ENCODE peak calls at places on chromosomes 6 and 20, in ten cellular contexts. One of them, this sample, is unnamed.

GRCh38 chr20:58016779-58017178 is 211.7 kb downstream of the ANKRD60 start:
- DNase-seq in iPS DF 19.7: no peak
- DNase-seq in ovary: no peak
- DNase-seq in body of pancreas: no peak
- DNase-seq in stimulated activated CD8-positive, alpha-beta memory T cell treated with anti-CD3 and anti-CD28 coated beads, Interleukin-15, amount 100 ng/mL, for 4 hours: no peak
- DNase-seq in A172: no peak
- DNase-seq in cardiac fibroblast: no peak
- DNase-seq in AG08395: no peak
- DNase-seq in lung: no peak
- DNase-seq in astrocyte: no peak
- DNase-seq in this sample: no peak

GRCh38 chr20:841568-842546 is 8.3 kb downstream of the FAM110A start:
- DNase-seq in iPS DF 19.7: no peak
- DNase-seq in ovary: no peak
- DNase-seq in body of pancreas: peak
- DNase-seq in stimulated activated CD8-positive, alpha-beta memory T cell treated with anti-CD3 and anti-CD28 coated beads, Interleukin-15, amount 100 ng/mL, for 4 hours: no peak
- DNase-seq in A172: no peak
- DNase-seq in cardiac fibroblast: no peak
- DNase-seq in AG08395: no peak
- DNase-seq in lung: peak
- DNase-seq in astrocyte: no peak
- DNase-seq in this sample: peak

GRCh38 chr20:7003598-7003997 is 236.1 kb downstream of the BMP2 start:
- DNase-seq in iPS DF 19.7: no peak
- DNase-seq in ovary: no peak
- DNase-seq in body of pancreas: no peak
- DNase-seq in stimulated activated CD8-positive, alpha-beta memory T cell treated with anti-CD3 and anti-CD28 coated beads, Interleukin-15, amount 100 ng/mL, for 4 hours: no peak
- DNase-seq in A172: no peak
- DNase-seq in cardiac fibroblast: no peak
- DNase-seq in AG08395: no peak
- DNase-seq in lung: no peak
- DNase-seq in astrocyte: peak
- DNase-seq in this sample: no peak

GRCh38 chr6:170417881-170418280 is 111.3 kb downstream of the FAM120B start:
- DNase-seq in iPS DF 19.7: no peak
- DNase-seq in ovary: no peak
- DNase-seq in body of pancreas: no peak
- DNase-seq in stimulated activated CD8-positive, alpha-beta memory T cell treated with anti-CD3 and anti-CD28 coated beads, Interleukin-15, amount 100 ng/mL, for 4 hours: no peak
- DNase-seq in A172: no peak
- DNase-seq in cardiac fibroblast: no peak
- DNase-seq in AG08395: no peak
- DNase-seq in lung: no peak
- DNase-seq in astrocyte: no peak
- DNase-seq in this sample: no peak

GRCh38 chr6:106974999-106975698 is 620 bp upstream of the CD24 start:
- DNase-seq in iPS DF 19.7: no peak
- DNase-seq in ovary: no peak
- DNase-seq in body of pancreas: peak
- DNase-seq in stimulated activated CD8-positive, alpha-beta memory T cell treated with anti-CD3 and anti-CD28 coated beads, Interleukin-15, amount 100 ng/mL, for 4 hours: no peak
- DNase-seq in A172: no peak
- DNase-seq in cardiac fibroblast: no peak
- DNase-seq in AG08395: no peak
- DNase-seq in lung: peak
- DNase-seq in astrocyte: peak
- DNase-seq in this sample: peak

GRCh38 chr6:168368063-168368835 is 48.7 kb upstream of the DACT2 start:
- DNase-seq in iPS DF 19.7: no peak
- DNase-seq in ovary: no peak
- DNase-seq in body of pancreas: no peak
- DNase-seq in stimulated activated CD8-positive, alpha-beta memory T cell treated with anti-CD3 and anti-CD28 coated beads, Interleukin-15, amount 100 ng/mL, for 4 hours: no peak
- DNase-seq in A172: no peak
- DNase-seq in cardiac fibroblast: peak
- DNase-seq in AG08395: peak
- DNase-seq in lung: no peak
- DNase-seq in astrocyte: no peak
- DNase-seq in this sample: no peak

GRCh38 chr6:44856495-44856878 is 469.0 kb downstream of the CDC5L start:
- DNase-seq in iPS DF 19.7: no peak
- DNase-seq in ovary: no peak
- DNase-seq in body of pancreas: no peak
- DNase-seq in stimulated activated CD8-positive, alpha-beta memory T cell treated with anti-CD3 and anti-CD28 coated beads, Interleukin-15, amount 100 ng/mL, for 4 hours: no peak
- DNase-seq in A172: no peak
- DNase-seq in cardiac fibroblast: peak
- DNase-seq in AG08395: peak
- DNase-seq in lung: no peak
- DNase-seq in astrocyte: no peak
- DNase-seq in this sample: no peak

GRCh38 chr20:44717986-44718385 is 2.8 kb downstream of the CCN5 start:
- DNase-seq in iPS DF 19.7: no peak
- DNase-seq in ovary: no peak
- DNase-seq in body of pancreas: no peak
- DNase-seq in stimulated activated CD8-positive, alpha-beta memory T cell treated with anti-CD3 and anti-CD28 coated beads, Interleukin-15, amount 100 ng/mL, for 4 hours: no peak
- DNase-seq in A172: no peak
- DNase-seq in cardiac fibroblast: no peak
- DNase-seq in AG08395: no peak
- DNase-seq in lung: no peak
- DNase-seq in astrocyte: no peak
- DNase-seq in this sample: no peak

GRCh38 chr6:85460951-85461805 is 11.3 kb downstream of the NT5E start:
- DNase-seq in iPS DF 19.7: no peak
- DNase-seq in ovary: peak
- DNase-seq in body of pancreas: no peak
- DNase-seq in stimulated activated CD8-positive, alpha-beta memory T cell treated with anti-CD3 and anti-CD28 coated beads, Interleukin-15, amount 100 ng/mL, for 4 hours: peak
- DNase-seq in A172: peak
- DNase-seq in cardiac fibroblast: peak
- DNase-seq in AG08395: no peak
- DNase-seq in lung: no peak
- DNase-seq in astrocyte: peak
- DNase-seq in this sample: no peak

GRCh38 chr20:37590938-37591490 is 63.3 kb upstream of the BLCAP start:
- DNase-seq in iPS DF 19.7: no peak
- DNase-seq in ovary: no peak
- DNase-seq in body of pancreas: no peak
- DNase-seq in stimulated activated CD8-positive, alpha-beta memory T cell treated with anti-CD3 and anti-CD28 coated beads, Interleukin-15, amount 100 ng/mL, for 4 hours: no peak
- DNase-seq in A172: no peak
- DNase-seq in cardiac fibroblast: no peak
- DNase-seq in AG08395: no peak
- DNase-seq in lung: no peak
- DNase-seq in astrocyte: no peak
- DNase-seq in this sample: no peak

GRCh38 chr6:143078468-143079324 is 18.0 kb downstream of the AIG1 start:
- DNase-seq in iPS DF 19.7: no peak
- DNase-seq in ovary: no peak
- DNase-seq in body of pancreas: no peak
- DNase-seq in stimulated activated CD8-positive, alpha-beta memory T cell treated with anti-CD3 and anti-CD28 coated beads, Interleukin-15, amount 100 ng/mL, for 4 hours: no peak
- DNase-seq in A172: no peak
- DNase-seq in cardiac fibroblast: no peak
- DNase-seq in AG08395: no peak
- DNase-seq in lung: no peak
- DNase-seq in astrocyte: no peak
- DNase-seq in this sample: no peak

GRCh38 chr20:63043348-63044203 is 36.8 kb upstream of the BHLHE23 start:
- DNase-seq in iPS DF 19.7: no peak
- DNase-seq in ovary: no peak
- DNase-seq in body of pancreas: no peak
- DNase-seq in stimulated activated CD8-positive, alpha-beta memory T cell treated with anti-CD3 and anti-CD28 coated beads, Interleukin-15, amount 100 ng/mL, for 4 hours: no peak
- DNase-seq in A172: no peak
- DNase-seq in cardiac fibroblast: no peak
- DNase-seq in AG08395: no peak
- DNase-seq in lung: no peak
- DNase-seq in astrocyte: no peak
- DNase-seq in this sample: no peak

GRCh38 chr6:48560408-48560807 is 449.4 kb upstream of the PTCHD4 start:
- DNase-seq in iPS DF 19.7: no peak
- DNase-seq in ovary: no peak
- DNase-seq in body of pancreas: no peak
- DNase-seq in stimulated activated CD8-positive, alpha-beta memory T cell treated with anti-CD3 and anti-CD28 coated beads, Interleukin-15, amount 100 ng/mL, for 4 hours: no peak
- DNase-seq in A172: peak
- DNase-seq in cardiac fibroblast: peak
- DNase-seq in AG08395: no peak
- DNase-seq in lung: no peak
- DNase-seq in astrocyte: peak
- DNase-seq in this sample: no peak

GRCh38 chr6:155121699-155122098 is 126.6 kb downstream of the TIAM2 start:
- DNase-seq in iPS DF 19.7: no peak
- DNase-seq in ovary: no peak
- DNase-seq in body of pancreas: no peak
- DNase-seq in stimulated activated CD8-positive, alpha-beta memory T cell treated with anti-CD3 and anti-CD28 coated beads, Interleukin-15, amount 100 ng/mL, for 4 hours: no peak
- DNase-seq in A172: no peak
- DNase-seq in cardiac fibroblast: peak
- DNase-seq in AG08395: peak
- DNase-seq in lung: no peak
- DNase-seq in astrocyte: peak
- DNase-seq in this sample: no peak

GRCh38 chr20:21511485-21511849 is 2.4 kb downstream of the NKX2-2 start:
- DNase-seq in iPS DF 19.7: no peak
- DNase-seq in ovary: no peak
- DNase-seq in body of pancreas: no peak
- DNase-seq in stimulated activated CD8-positive, alpha-beta memory T cell treated with anti-CD3 and anti-CD28 coated beads, Interleukin-15, amount 100 ng/mL, for 4 hours: no peak
- DNase-seq in A172: no peak
- DNase-seq in cardiac fibroblast: no peak
- DNase-seq in AG08395: no peak
- DNase-seq in lung: no peak
- DNase-seq in astrocyte: no peak
- DNase-seq in this sample: no peak

GRCh38 chr6:70375882-70376281 is 37.4 kb upstream of the FAM135A start:
- DNase-seq in iPS DF 19.7: peak
- DNase-seq in ovary: no peak
- DNase-seq in body of pancreas: no peak
- DNase-seq in stimulated activated CD8-positive, alpha-beta memory T cell treated with anti-CD3 and anti-CD28 coated beads, Interleukin-15, amount 100 ng/mL, for 4 hours: no peak
- DNase-seq in A172: no peak
- DNase-seq in cardiac fibroblast: no peak
- DNase-seq in AG08395: no peak
- DNase-seq in lung: no peak
- DNase-seq in astrocyte: no peak
- DNase-seq in this sample: no peak